ENCODE peak calls at places on chromosome 15, in six cellular contexts. J is suprapubic skin, T is cardiac fibroblast, H is endodermal cell, A is stomach, K is body of pancreas. M is an unnamed sample.

GRCh38 chr15:61101543-61101942 is 127.6 kb downstream of the RORA start:
- DNase-seq in K (no peak), H (no peak), A (no peak), J (no peak), T (no peak), M (no peak)

GRCh38 chr15:54609152-54609551 is 587.6 kb downstream of the RSL24D1 start:
- DNase-seq in J (no peak), T (no peak), H (no peak), A (no peak), K (no peak), M (no peak)

GRCh38 chr15:58407786-58408185 is 24.0 kb upstream of the LIPC start:
- DNase-seq in A (no peak), J (no peak), K (no peak), H (no peak), T (no peak), M (no peak)

GRCh38 chr15:52337961-52338535 is 42.4 kb upstream of the MYO5C start:
- DNase-seq in J (no peak), K (no peak), A (no peak), T (peak; percentile 38), H (no peak), M (no peak)

GRCh38 chr15:64807051-64807749 is 18.2 kb downstream of the PIF1 start:
- DNase-seq in H (peak; percentile 80), A (no peak), T (no peak), K (no peak), J (no peak), M (no peak)

GRCh38 chr15:35737521-35737920 is 191.6 kb upstream of the DPH6 start:
- DNase-seq in K (no peak), A (no peak), H (no peak), J (no peak), T (no peak), M (peak; percentile 39)

GRCh38 chr15:68154923-68155559 is 50.1 kb downstream of the CALML4 start:
- DNase-seq in J (no peak), H (peak; percentile 67), K (peak; percentile 60), T (peak; percentile 86), A (peak; percentile 37), M (peak; percentile 71)

GRCh38 chr15:51048308-51048707 is 46.4 kb downstream of the TNFAIP8L3 start:
- DNase-seq in J (no peak), A (no peak), T (no peak), K (no peak), H (no peak), M (no peak)

GRCh38 chr15:100338247-100338646 is 3.5 kb downstream of the ADAMTS17 start:
- DNase-seq in A (no peak), J (no peak), H (no peak), T (no peak), K (no peak), M (no peak)

GRCh38 chr15:66760968-66761722 is 59.1 kb downstream of the SMAD6 start:
- DNase-seq in A (no peak), K (no peak), J (no peak), T (peak; percentile 88), H (no peak), M (no peak)

GRCh38 chr15:99450896-99451358 is 114.9 kb upstream of the MEF2A start:
- DNase-seq in J (no peak), T (peak; percentile 88), K (peak; percentile 41), A (peak; percentile 46), H (peak; percentile 33), M (peak; percentile 29)

GRCh38 chr15:71011503-71012155 is 103.6 kb upstream of the THSD4 start:
- DNase-seq in A (no peak), K (peak; percentile 29), H (peak; percentile 41), T (peak; percentile 84), J (no peak), M (peak; percentile 66)

GRCh38 chr15:31758126-31758525 is 272.2 kb upstream of the CHRNA7 start:
- DNase-seq in A (peak; percentile 30), H (no peak), K (peak; percentile 85), J (no peak), T (peak; percentile 28), M (peak; percentile 13)

GRCh38 chr15:68192117-68192516 is 13.0 kb downstream of the CALML4 start:
- DNase-seq in J (no peak), A (no peak), K (no peak), T (no peak), H (peak; percentile 48), M (no peak)

DNA sequence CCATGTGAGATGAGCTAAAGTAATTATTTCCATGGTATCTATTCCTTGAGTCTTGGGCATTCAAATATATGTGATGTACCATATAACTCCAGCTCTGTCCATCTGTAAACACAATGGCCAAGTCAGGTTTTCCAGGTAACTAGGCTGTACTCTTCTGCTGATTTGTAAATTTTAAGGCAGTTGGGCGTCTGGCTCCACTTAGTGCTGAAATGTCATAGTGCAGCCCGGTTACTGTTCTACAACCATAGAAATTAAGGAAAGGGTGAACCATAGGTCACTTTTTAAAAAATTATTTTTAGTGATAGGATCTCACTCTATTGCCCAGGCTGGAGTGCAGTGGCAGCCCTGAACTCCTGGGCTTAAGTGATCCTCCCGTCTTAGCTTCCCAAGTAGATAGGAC is 44.7 kb upstream of the GOLM2 start:
- DNase-seq in K (no peak), T (no peak), A (no peak), H (no peak), J (no peak), M (no peak)
- TF ChIP-seq CTCF in K (no peak), T (no peak), A (no peak), H (peak; percentile 51), J (no peak), M (peak; percentile 21)

GRCh38 chr15:33068007-33068441 is 126.5 kb downstream of the FMN1 start:
- DNase-seq in K (peak; percentile 71), H (peak; percentile 85), A (peak; percentile 87), J (no peak), T (no peak), M (peak; percentile 66)

GRCh38 chr15:33064878-33065277 is 129.6 kb downstream of the FMN1 start:
- DNase-seq in K (no peak), H (no peak), J (no peak), A (no peak), T (peak; percentile 10), M (peak; percentile 78)

GRCh38 chr15:33067456-33067855 is 127.1 kb downstream of the FMN1 start:
- DNase-seq in K (no peak), H (peak; percentile 62), A (no peak), J (no peak), T (no peak), M (peak; percentile 78)

GRCh38 chr15:33068531-33068990 is 126.0 kb downstream of the FMN1 start:
- DNase-seq in J (no peak), K (peak; percentile 57), H (peak; percentile 70), A (peak; percentile 90), T (peak; percentile 14), M (peak; percentile 74)

DNA sequence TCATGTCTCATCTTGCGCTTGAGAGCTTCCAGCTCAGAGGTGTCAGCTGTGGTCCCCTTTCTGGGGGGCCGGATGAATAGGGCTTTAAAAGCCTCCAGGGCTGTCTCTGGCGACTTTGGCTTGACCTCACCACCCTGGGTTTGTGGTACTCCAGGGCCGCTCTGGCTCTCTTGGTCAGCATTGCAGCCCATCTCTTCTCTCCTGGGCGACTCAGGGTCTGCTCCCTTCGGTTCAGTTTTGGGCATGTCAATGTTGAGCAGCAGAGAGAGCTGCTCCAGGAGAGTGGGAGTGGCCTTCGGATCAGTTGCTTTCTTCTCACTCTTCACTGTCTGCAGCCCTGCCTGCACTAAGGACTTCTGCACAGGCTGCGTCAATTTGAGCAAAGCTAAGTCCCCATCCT is 127.9 kb downstream of the FMN1 start:
- DNase-seq in J (no peak), A (no peak), H (no peak), K (no peak), T (no peak), M (no peak)
- H3K4me3 ChIP-seq in J (peak overlapping the region; percentile 25), A (peak overlapping the region; percentile 31), H (no peak overlapping the region), K (no peak overlapping the region), T (no peak overlapping the region), M (peak overlapping the region; percentile 22)

GRCh38 chr15:81296218-81296617 is 27.7 kb downstream of the STARD5 start:
- DNase-seq in A (no peak), K (no peak), J (no peak), H (no peak), T (no peak), M (no peak)
- TF ChIP-seq CTCF in A (no peak), K (no peak), J (no peak), H (no peak), T (no peak), M (no peak)

DNA sequence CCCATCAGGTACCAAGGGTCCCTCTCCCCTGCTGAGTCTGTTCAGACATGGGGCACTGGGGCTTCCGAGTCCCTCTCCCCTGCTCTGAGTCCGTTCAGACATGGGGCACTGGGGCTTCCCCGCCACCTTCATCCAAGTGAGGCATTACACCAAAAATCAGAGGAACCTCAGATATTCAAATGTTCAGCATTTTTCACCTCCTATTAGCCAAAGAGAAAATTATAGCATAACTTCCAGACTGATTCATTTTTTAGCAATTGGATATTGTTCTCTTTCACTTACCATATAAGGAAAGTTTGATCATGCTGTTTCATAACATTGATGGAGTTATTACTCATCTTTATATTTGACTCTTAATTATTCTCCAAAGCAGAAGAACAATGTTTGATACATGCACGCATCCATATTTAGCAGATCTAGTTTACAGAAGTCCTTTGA is 213.9 kb downstream of the MTHFS start:
- DNase-seq in J (no peak), H (no peak), T (peak; percentile 32), K (no peak), A (no peak), M (peak; percentile 73)
- H3K4me3 ChIP-seq in J (no peak overlapping the region), H (no peak overlapping the region), T (peak overlapping the region; percentile 18), K (no peak overlapping the region), A (no peak overlapping the region), M (peak overlapping the region; percentile 26)

GRCh38 chr15:79208179-79208578 is 74.3 kb upstream of the ANKRD34C start:
- DNase-seq in J (peak; percentile 18), A (no peak), K (no peak), T (no peak), H (no peak), M (no peak)
- TF ChIP-seq CTCF in J (no peak), A (no peak), K (no peak), T (no peak), H (peak; percentile 59), M (no peak)

DNA sequence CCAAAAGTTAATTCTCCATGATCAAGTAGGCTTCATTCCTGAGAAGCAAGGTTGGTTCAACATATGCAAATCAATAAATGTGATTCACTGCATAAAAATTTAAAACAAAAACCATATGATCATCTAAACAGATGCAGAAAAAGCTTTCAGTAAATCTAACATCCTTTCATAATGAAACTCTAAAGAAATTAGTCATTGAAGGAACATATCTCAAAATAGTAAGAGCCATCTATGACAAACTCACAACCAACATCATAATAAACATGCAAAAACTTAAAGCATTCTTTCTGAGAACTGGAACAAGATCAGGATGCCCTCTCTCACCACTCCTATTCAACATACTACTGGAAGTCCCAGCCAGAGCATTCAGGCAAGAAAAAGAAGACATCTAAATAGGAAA is 254.1 kb downstream of the AGBL1 start:
- DNase-seq in H (no peak), A (no peak), J (no peak), T (no peak), K (no peak), M (no peak)
- H3K4me3 ChIP-seq in H (no peak overlapping the region), A (no peak overlapping the region), J (no peak overlapping the region), T (no peak overlapping the region), K (no peak overlapping the region), M (no peak overlapping the region)

GRCh38 chr15:48281674-48282073 is 49.6 kb upstream of the DUT start:
- DNase-seq in T (no peak), K (no peak), A (no peak), H (no peak), J (no peak), M (no peak)
- TF ChIP-seq CTCF in T (peak; percentile 4), K (no peak), A (no peak), H (peak; percentile 54), J (no peak), M (no peak)

GRCh38 chr15:76335851-76336253 is 721 bp upstream of the ISL2 start:
- DNase-seq in K (no peak), J (no peak), T (no peak), H (peak; percentile 71), A (no peak), M (no peak)
- H3K4me3 ChIP-seq in K (no peak overlapping the region), J (no peak overlapping the region), T (peak overlapping the region; percentile 43), H (peak overlapping the region; percentile 72), A (peak overlapping the region; percentile 42), M (peak overlapping the region; percentile 57)

M was measured in AG10803.